ENCODE peak calls at places on chromosomes 7 and 10, in four cellular contexts. One of them, this sample, is unnamed.
A peak's percentile ranks its signal among the peaks of the same experiment; 100 is the strongest.

GRCh38 chr7:141053626-141054025 is 20.2 kb upstream of the TMEM178B start:
- DNase-seq in osteoblast: peak; percentile 34
- DNase-seq in mammary epithelial cell: no peak
- DNase-seq in IMR-90: no peak
- DNase-seq in this sample: no peak

GRCh38 chr7:75565129-75565528 is 73.0 kb downstream of the SPDYE5 start:
- DNase-seq in osteoblast: peak; percentile 96
- DNase-seq in mammary epithelial cell: peak; percentile 88
- DNase-seq in IMR-90: peak; percentile 93
- DNase-seq in this sample: no peak

GRCh38 chr7:7173956-7174632 is 8.2 kb upstream of the C1GALT1 start:
- DNase-seq in osteoblast: no peak
- DNase-seq in mammary epithelial cell: peak; percentile 70
- DNase-seq in IMR-90: no peak
- DNase-seq in this sample: no peak

GRCh38 chr7:44645254-44645653 is 38.8 kb downstream of the OGDH start:
- DNase-seq in osteoblast: no peak
- DNase-seq in mammary epithelial cell: no peak
- DNase-seq in IMR-90: no peak
- DNase-seq in this sample: no peak

GRCh38 chr7:144903201-144903600 is 67.3 kb upstream of the TPK1 start:
- DNase-seq in osteoblast: no peak
- DNase-seq in mammary epithelial cell: peak; percentile 1
- DNase-seq in IMR-90: no peak
- DNase-seq in this sample: no peak

GRCh38 chr10:132485391-132485790 is 52.2 kb upstream of the INPP5A start:
- DNase-seq in osteoblast: peak; percentile 51
- DNase-seq in mammary epithelial cell: no peak
- DNase-seq in IMR-90: no peak
- DNase-seq in this sample: no peak

GRCh38 chr10:66982792-66983481 is 57.1 kb downstream of the LRRTM3 start:
- DNase-seq in osteoblast: peak; percentile 26
- DNase-seq in mammary epithelial cell: no peak
- DNase-seq in IMR-90: no peak
- DNase-seq in this sample: no peak

GRCh38 chr10:98388086-98388655 is 26.8 kb downstream of the PYROXD2 start:
- DNase-seq in osteoblast: no peak
- DNase-seq in mammary epithelial cell: no peak
- DNase-seq in IMR-90: no peak
- DNase-seq in this sample: no peak

GRCh38 chr7:38584443-38585210 is 46.5 kb downstream of the AMPH start:
- DNase-seq in osteoblast: no peak
- DNase-seq in mammary epithelial cell: peak; percentile 8
- DNase-seq in IMR-90: peak; percentile 71
- DNase-seq in this sample: no peak

GRCh38 chr7:66460921-66461361 is 167.7 kb upstream of the KCTD7 start:
- DNase-seq in osteoblast: no peak
- DNase-seq in mammary epithelial cell: peak; percentile 6
- DNase-seq in IMR-90: no peak
- DNase-seq in this sample: no peak

GRCh38 chr7:108326938-108327337 is 129.3 kb downstream of the NRCAM start:
- DNase-seq in osteoblast: no peak
- DNase-seq in mammary epithelial cell: no peak
- DNase-seq in IMR-90: no peak
- DNase-seq in this sample: no peak

GRCh38 chr7:2431260-2431867 is 28.0 kb downstream of the CHST12 start:
- DNase-seq in osteoblast: peak; percentile 76
- DNase-seq in mammary epithelial cell: no peak
- DNase-seq in IMR-90: no peak
- DNase-seq in this sample: no peak

GRCh38 chr10:12549297-12549696 is 199.9 kb downstream of the CAMK1D start:
- DNase-seq in osteoblast: no peak
- DNase-seq in mammary epithelial cell: no peak
- DNase-seq in IMR-90: no peak
- DNase-seq in this sample: no peak

GRCh38 chr7:2112261-2113203 is 120.2 kb downstream of the MAD1L1 start:
- DNase-seq in osteoblast: no peak
- DNase-seq in mammary epithelial cell: no peak
- DNase-seq in IMR-90: no peak
- DNase-seq in this sample: no peak

GRCh38 chr7:129041142-129041928 is 13.6 kb downstream of the TNPO3 start:
- DNase-seq in osteoblast: no peak
- DNase-seq in mammary epithelial cell: no peak
- DNase-seq in IMR-90: no peak
- DNase-seq in this sample: peak; percentile 45

GRCh38 chr10:14671383-14671782 is 103.3 kb downstream of the FAM107B start:
- DNase-seq in osteoblast: no peak
- DNase-seq in mammary epithelial cell: no peak
- DNase-seq in IMR-90: no peak
- DNase-seq in this sample: no peak

GRCh38 chr10:14024349-14025202 is 306.1 kb downstream of the FRMD4A start:
- DNase-seq in osteoblast: peak; percentile 21
- DNase-seq in mammary epithelial cell: no peak
- DNase-seq in IMR-90: no peak
- DNase-seq in this sample: no peak

GRCh38 chr10:55310143-55310542 is 509.1 kb upstream of the PCDH15 start:
- DNase-seq in osteoblast: no peak
- DNase-seq in mammary epithelial cell: no peak
- DNase-seq in IMR-90: no peak
- DNase-seq in this sample: no peak

GRCh38 chr10:3790272-3790671 is 5.3 kb upstream of the KLF6 start:
- DNase-seq in osteoblast: peak; percentile 4
- DNase-seq in mammary epithelial cell: peak; percentile 81
- DNase-seq in IMR-90: no peak
- DNase-seq in this sample: no peak

GRCh38 chr10:55220975-55221374 is 419.9 kb upstream of the PCDH15 start:
- DNase-seq in osteoblast: no peak
- DNase-seq in mammary epithelial cell: no peak
- DNase-seq in IMR-90: no peak
- DNase-seq in this sample: no peak

GRCh38 chr10:110434477-110435096 is 63.1 kb upstream of the DUSP5 start:
- DNase-seq in osteoblast: no peak
- DNase-seq in mammary epithelial cell: no peak
- DNase-seq in IMR-90: no peak
- DNase-seq in this sample: no peak

GRCh38 chr10:117775478-117775877 is 232.9 kb downstream of the EMX2 start:
- DNase-seq in osteoblast: no peak
- DNase-seq in mammary epithelial cell: no peak
- DNase-seq in IMR-90: no peak
- DNase-seq in this sample: no peak

GRCh38 chr7:66617295-66617694 is 11.4 kb upstream of the KCTD7 start:
- DNase-seq in osteoblast: no peak
- DNase-seq in mammary epithelial cell: no peak
- DNase-seq in IMR-90: peak; percentile 17
- DNase-seq in this sample: no peak

GRCh38 chr7:107865956-107866775 is 24.8 kb upstream of the DLD start:
- DNase-seq in osteoblast: no peak
- DNase-seq in mammary epithelial cell: peak; percentile 14
- DNase-seq in IMR-90: no peak
- DNase-seq in this sample: no peak

GRCh38 chr10:34061846-34062245 is 727.4 kb upstream of the NRP1 start:
- DNase-seq in osteoblast: no peak
- DNase-seq in mammary epithelial cell: no peak
- DNase-seq in IMR-90: no peak
- DNase-seq in this sample: no peak

DNA sequence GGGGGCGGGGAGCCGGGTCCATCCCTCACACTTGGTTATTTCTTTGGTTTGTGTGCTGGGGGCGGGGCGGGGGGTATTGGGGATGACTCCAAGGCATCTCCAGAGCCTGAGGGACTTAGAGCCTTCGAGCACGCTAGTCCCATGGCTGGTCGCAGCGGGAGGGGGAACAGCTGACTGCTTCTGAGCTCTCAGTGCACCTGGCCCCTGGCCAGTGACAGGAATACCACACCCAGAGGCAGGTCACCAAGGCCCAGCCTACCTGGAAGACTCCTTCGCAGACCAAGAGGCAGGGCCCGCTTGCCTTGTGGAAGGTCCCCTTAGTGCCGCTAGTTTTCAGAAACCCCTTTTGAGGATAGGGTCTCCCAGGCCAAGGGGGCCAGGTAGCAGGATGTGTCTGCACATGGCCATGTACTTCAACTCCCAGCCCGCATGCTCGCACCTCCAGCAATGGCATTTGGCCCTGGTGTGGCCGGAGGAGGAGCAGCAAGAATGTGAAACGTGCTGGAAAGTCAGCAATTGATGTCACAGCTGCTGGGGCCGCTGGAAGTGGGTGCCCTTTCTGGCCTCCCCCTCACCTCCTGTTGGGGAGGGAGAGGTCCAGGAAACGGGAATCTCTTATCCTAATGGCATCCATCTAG is 40.3 kb downstream of the AGAP3 start:
- DNase-seq in osteoblast: peak; percentile 80
- DNase-seq in mammary epithelial cell: no peak
- DNase-seq in IMR-90: no peak
- DNase-seq in this sample: no peak
- H3K27ac ChIP-seq in osteoblast: no peak overlapping the region
- H3K27ac ChIP-seq in mammary epithelial cell: no peak overlapping the region
- H3K27ac ChIP-seq in IMR-90: no peak overlapping the region
- H3K27ac ChIP-seq in this sample: peak overlapping the region; percentile 92

DNA sequence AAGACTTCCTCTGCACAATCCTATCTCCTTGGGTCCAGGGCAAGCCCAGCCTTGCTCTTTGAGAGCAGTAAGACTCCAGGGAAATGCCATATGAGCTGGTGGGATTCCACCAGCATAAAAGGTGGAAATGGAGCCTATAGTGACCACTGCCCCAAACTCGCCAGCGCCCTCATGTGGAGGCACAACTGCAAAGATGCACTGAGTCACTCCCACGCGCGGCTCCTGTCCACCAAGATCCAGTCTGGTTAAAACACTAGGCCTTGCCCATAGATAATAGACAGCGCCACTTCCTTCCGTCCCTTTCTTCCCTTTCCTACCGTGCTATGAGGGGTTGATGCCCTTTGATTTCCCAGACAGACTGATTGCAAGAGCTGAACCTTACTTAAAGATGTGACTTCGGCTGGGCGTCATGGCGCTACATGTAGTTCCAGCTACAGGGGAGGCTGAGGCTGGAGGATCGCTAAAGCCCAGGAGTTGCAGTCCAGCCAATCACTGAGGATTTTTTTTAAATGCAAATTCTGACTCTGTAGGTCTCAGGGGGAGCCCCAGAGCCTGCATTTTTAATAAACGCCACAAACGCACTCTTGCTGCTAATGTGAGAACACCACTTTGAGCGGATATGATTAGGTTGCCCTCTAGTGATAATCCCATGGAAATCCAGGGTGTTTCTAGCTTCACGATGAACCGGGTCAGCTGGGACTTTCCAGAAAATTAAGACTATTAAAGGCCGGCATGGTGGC is 136.5 kb downstream of the EPC1 start:
- DNase-seq in osteoblast: peak; percentile 86
- DNase-seq in mammary epithelial cell: peak; percentile 44
- DNase-seq in IMR-90: peak; percentile 59
- DNase-seq in this sample: no peak
- H2AFZ ChIP-seq in osteoblast: no peak overlapping the region
- H2AFZ ChIP-seq in mammary epithelial cell: no peak overlapping the region
- H2AFZ ChIP-seq in IMR-90: peak overlapping the region; percentile 40
- H2AFZ ChIP-seq in this sample: no peak overlapping the region

GRCh38 chr10:131218811-131219583 is 92.5 kb downstream of the TCERG1L start:
- DNase-seq in osteoblast: peak; percentile 23
- DNase-seq in mammary epithelial cell: no peak
- DNase-seq in IMR-90: no peak
- DNase-seq in this sample: no peak

GRCh38 chr10:131219955-131220489 is 91.5 kb downstream of the TCERG1L start:
- DNase-seq in osteoblast: peak; percentile 34
- DNase-seq in mammary epithelial cell: no peak
- DNase-seq in IMR-90: no peak
- DNase-seq in this sample: no peak

GRCh38 chr10:131219584-131219886 is 92.0 kb downstream of the TCERG1L start:
- DNase-seq in osteoblast: peak; percentile 53
- DNase-seq in mammary epithelial cell: no peak
- DNase-seq in IMR-90: no peak
- DNase-seq in this sample: no peak

GRCh38 chr10:131221632-131222277 is 89.8 kb downstream of the TCERG1L start:
- DNase-seq in osteoblast: peak; percentile 26
- DNase-seq in mammary epithelial cell: no peak
- DNase-seq in IMR-90: no peak
- DNase-seq in this sample: no peak

GRCh38 chr10:131220601-131221171 is 90.8 kb downstream of the TCERG1L start:
- DNase-seq in osteoblast: peak; percentile 57
- DNase-seq in mammary epithelial cell: no peak
- DNase-seq in IMR-90: no peak
- DNase-seq in this sample: no peak
- H3K4me2 ChIP-seq in osteoblast: no peak overlapping the region
- H3K4me2 ChIP-seq in mammary epithelial cell: no peak overlapping the region
- H3K4me2 ChIP-seq in IMR-90: no peak overlapping the region
- H3K4me2 ChIP-seq in this sample: no peak overlapping the region

DNA sequence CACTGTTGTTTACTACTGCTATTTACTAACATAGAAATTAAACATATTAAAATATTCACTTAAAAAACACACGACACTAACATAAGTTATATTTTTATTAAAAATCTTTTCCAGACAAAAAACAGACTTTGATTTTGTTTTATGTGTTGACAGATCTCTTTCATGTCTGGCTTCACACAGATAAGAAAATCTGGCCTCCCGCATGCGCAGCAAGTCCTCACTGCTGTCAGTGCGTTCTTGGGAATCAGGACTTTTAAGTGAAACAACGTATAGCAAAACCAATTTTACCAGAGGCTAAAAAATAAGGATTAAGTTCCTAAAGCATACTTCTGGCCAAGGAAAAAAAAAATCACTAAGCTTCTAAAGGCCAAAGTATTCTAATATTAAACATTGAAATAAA is 1.2 kb upstream of the IDI1 start:
- DNase-seq in osteoblast: no peak
- DNase-seq in mammary epithelial cell: no peak
- DNase-seq in IMR-90: peak; percentile 42
- DNase-seq in this sample: no peak
- H3K27ac ChIP-seq in osteoblast: peak overlapping the region; percentile 97
- H3K27ac ChIP-seq in mammary epithelial cell: peak overlapping the region; percentile 96
- H3K27ac ChIP-seq in IMR-90: peak overlapping the region; percentile 26
- H3K27ac ChIP-seq in this sample: peak overlapping the region; percentile 100

This sample was measured in neuronal stem cell.